ENCODE peak calls at places on chromosomes 2 and 18, in seven cellular contexts. G is activated CD8-positive, alpha-beta memory T cell treated with anti-CD3 and anti-CD28 coated beads for 48 hours; N is Kasumi-1; Q is NCI-H1105 treated with DMSO at 0.1 percent for 48 hours; P is stromal cell of bone marrow; E is stimulated activated naive CD4-positive, alpha-beta T cell treated with Interleukin-2 at 50 U/mL for 16 hours; S is ureter. L is an unnamed sample.

GRCh38 chr2:152499411-152499810 is 164.4 kb downstream of the FMNL2 start:
- DNase-seq in P (no peak), G (no peak), Q (no peak), S (no peak), N (no peak), E (no peak), L (no peak)

GRCh38 chr2:235047171-235048160 is 95.6 kb downstream of the SH3BP4 start:
- DNase-seq in E (no peak), G (no peak), Q (no peak), S (no peak), N (no peak), P (no peak), L (no peak)

GRCh38 chr2:103484906-103485305 is 723.1 kb downstream of the TMEM182 start:
- DNase-seq in S (no peak), G (no peak), Q (no peak), P (no peak), E (no peak), N (no peak), L (no peak)

GRCh38 chr2:168116448-168116847 is 130.9 kb downstream of the STK39 start:
- DNase-seq in P (no peak), S (no peak), E (no peak), Q (no peak), G (no peak), N (no peak), L (peak; percentile 25)

GRCh38 chr2:224969633-224970292 is 72.5 kb downstream of the DOCK10 start:
- DNase-seq in S (no peak), P (no peak), G (no peak), N (no peak), Q (no peak), E (no peak), L (no peak)

GRCh38 chr2:26300234-26300641 is 45.7 kb upstream of the SELENOI start:
- DNase-seq in N (no peak), P (no peak), S (peak; percentile 79), G (no peak), Q (no peak), E (no peak), L (peak; percentile 31)

GRCh38 chr2:161427413-161428239 is 11.5 kb downstream of the TBR1 start:
- DNase-seq in S (no peak), P (no peak), N (no peak), Q (no peak), E (no peak), G (no peak), L (no peak)

GRCh38 chr2:144715992-144716391 is 196.1 kb upstream of the ZEB2 start:
- DNase-seq in Q (no peak), S (no peak), N (no peak), P (no peak), G (no peak), E (no peak), L (no peak)

GRCh38 chr18:22412502-22412901 is 5.2 kb downstream of the CTAGE1 start:
- DNase-seq in S (no peak), N (no peak), G (no peak), P (peak; percentile 23), Q (no peak), E (no peak), L (no peak)

GRCh38 chr2:231621051-231621879 is 28.6 kb downstream of the TEX44 start:
- DNase-seq in G (no peak), P (no peak), S (no peak), E (peak; percentile 5), Q (peak; percentile 53), N (no peak), L (no peak)

GRCh38 chr2:235320341-235320740 is 173.5 kb upstream of the AGAP1 start:
- DNase-seq in Q (no peak), S (no peak), P (no peak), G (no peak), E (no peak), N (no peak), L (no peak)

GRCh38 chr2:45902952-45903351 is 251.5 kb downstream of the PRKCE start:
- DNase-seq in N (no peak), G (no peak), Q (no peak), S (no peak), E (no peak), P (no peak), L (no peak)

GRCh38 chr18:33841221-33841967 is 263.4 kb downstream of the ASXL3 start:
- DNase-seq in Q (no peak), S (no peak), G (no peak), E (no peak), P (no peak), N (no peak), L (no peak)

GRCh38 chr2:234512884-234513669 is 16.2 kb upstream of the ARL4C start:
- DNase-seq in P (no peak), S (no peak), G (no peak), N (no peak), Q (no peak), E (no peak), L (no peak)

GRCh38 chr2:232351686-232352510 is 26.7 kb upstream of the ALPP start:
- DNase-seq in N (no peak), Q (no peak), P (no peak), E (no peak), S (no peak), G (no peak), L (no peak)

GRCh38 chr2:202187570-202187969 is 50.8 kb downstream of the SUMO1 start:
- DNase-seq in S (no peak), Q (no peak), E (no peak), G (no peak), N (no peak), P (no peak), L (no peak)

GRCh38 chr18:44679912-44680270 is 797 bp upstream of the SETBP1 start:
- DNase-seq in S (peak; percentile 70), G (peak; percentile 24), N (peak; percentile 33), E (peak; percentile 17), P (no peak), Q (peak; percentile 64), L (no peak)

GRCh38 chr2:3633982-3634630 is 23.9 kb upstream of the ALLC start:
- DNase-seq in Q (no peak), S (no peak), N (no peak), E (no peak), G (no peak), P (no peak), L (no peak)